ENCODE peak calls at places on chromosomes 2 and 18, in ten cellular contexts. T is activated naive CD4-positive, alpha-beta T cell treated with anti-CD3 and anti-CD28 coated beads for 36 hours; B is CD8-positive, alpha-beta T cell; O is stimulated activated CD4-positive, alpha-beta T cell treated with anti-CD3 and anti-CD28 coated beads, Interleukin-1b, Interleukin-23, amount 100 ng/mL, for 1 hour; W is ACHN; L is T follicular helper cell; V is RPMI8226; S is PC-3; Q is fibroblast of the aortic adventitia; P is adrenal gland. H is an unnamed sample.

GRCh38 chr2:240963065-240963375 is 35.4 kb upstream of the SNED1 start:
- DNase-seq in T (peak; percentile 2), B (no peak), O (no peak), W (no peak), L (no peak), V (no peak), S (no peak), Q (no peak), P (no peak), H (no peak)

GRCh38 chr18:9017900-9018217 is 84.6 kb upstream of the NDUFV2 start:
- DNase-seq in T (no peak), B (no peak), O (no peak), W (no peak), L (no peak), V (no peak), S (peak; percentile 82), Q (no peak), P (no peak), H (peak; percentile 33)

GRCh38 chr2:97267411-97268074 is 154.6 kb downstream of the ANKRD36 start:
- DNase-seq in T (peak; percentile 5), B (peak; percentile 4), O (no peak), W (no peak), L (no peak), V (peak; percentile 1), S (peak; percentile 1), Q (peak; percentile 0), P (peak; percentile 20), H (no peak)

GRCh38 chr2:3489449-3490115 is 29.7 kb downstream of the ADI1 start:
- DNase-seq in T (no peak), B (no peak), O (no peak), W (no peak), L (no peak), V (no peak), S (no peak), Q (no peak), P (peak; percentile 22), H (no peak)

GRCh38 chr2:223944166-223944703 is 900 bp downstream of the WDFY1 start:
- DNase-seq in T (peak; percentile 30), B (peak; percentile 39), O (no peak), W (peak; percentile 45), L (peak; percentile 9), V (no peak), S (peak; percentile 44), Q (no peak), P (peak; percentile 46), H (peak; percentile 33)

GRCh38 chr18:48781041-48781989 is 169.4 kb downstream of the SMAD7 start:
- DNase-seq in T (no peak), B (no peak), O (no peak), W (no peak), L (no peak), V (no peak), S (no peak), Q (peak; percentile 87), P (peak; percentile 83), H (no peak)

GRCh38 chr2:68284896-68285295 is 32.6 kb upstream of the PPP3R1 start:
- DNase-seq in T (no peak), B (no peak), O (no peak), W (no peak), L (no peak), V (no peak), S (no peak), Q (peak; percentile 77), P (no peak), H (no peak)

GRCh38 chr2:105812180-105813044 is 67.7 kb downstream of the NCK2 start:
- DNase-seq in T (no peak), B (no peak), O (no peak), W (no peak), L (no peak), V (peak; percentile 89), S (no peak), Q (peak; percentile 93), P (peak; percentile 64), H (no peak)

GRCh38 chr2:160075171-160075570 is 12.8 kb upstream of the PLA2R1 start:
- DNase-seq in T (no peak), B (no peak), O (no peak), W (no peak), L (no peak), V (no peak), S (no peak), Q (peak; percentile 95), P (no peak), H (no peak)

GRCh38 chr2:227877359-227878309 is 6.2 kb downstream of the DAW1 start:
- DNase-seq in T (no peak), B (no peak), O (no peak), W (no peak), L (no peak), V (no peak), S (peak; percentile 29), Q (peak; percentile 78), P (no peak), H (no peak)

GRCh38 chr2:55161295-55162210 is 70.5 kb downstream of the CLHC1 start:
- DNase-seq in T (no peak), B (no peak), O (no peak), W (no peak), L (no peak), V (no peak), S (no peak), Q (no peak), P (peak; percentile 46), H (no peak)

H was measured in SW480.